ENCODE peak calls at places on chromosomes 4 and X, in nine cellular contexts. One of them, this sample, is unnamed.
A peak's percentile ranks its signal among the peaks of the same experiment; 100 is the strongest.

GRCh38 chr4:101037249-101037648 is 310.1 kb downstream of the PPP3CA start:
- DNase-seq in fibroblast of mammary gland: no peak
- DNase-seq in PC-3: no peak
- DNase-seq in fibroblast of pulmonary artery: peak; percentile 66
- DNase-seq in astrocyte of the spinal cord: no peak
- DNase-seq in astrocyte of the cerebellum: no peak
- DNase-seq in endothelial cell of umbilical vein: peak; percentile 36
- DNase-seq in cardiac muscle cell: no peak
- DNase-seq in Caco-2: no peak
- DNase-seq in this sample: no peak

GRCh38 chr4:122772311-122772710 is 39.8 kb downstream of the BBS12 start:
- DNase-seq in fibroblast of mammary gland: peak; percentile 58
- DNase-seq in PC-3: no peak
- DNase-seq in fibroblast of pulmonary artery: peak; percentile 58
- DNase-seq in astrocyte of the spinal cord: no peak
- DNase-seq in astrocyte of the cerebellum: no peak
- DNase-seq in endothelial cell of umbilical vein: no peak
- DNase-seq in cardiac muscle cell: peak; percentile 39
- DNase-seq in Caco-2: no peak
- DNase-seq in this sample: no peak

GRCh38 chrX:100864967-100865366 is 9.2 kb downstream of the NOX1 start:
- DNase-seq in fibroblast of mammary gland: peak; percentile 64
- DNase-seq in PC-3: peak; percentile 27
- DNase-seq in fibroblast of pulmonary artery: peak; percentile 53
- DNase-seq in astrocyte of the spinal cord: peak; percentile 48
- DNase-seq in astrocyte of the cerebellum: peak; percentile 27
- DNase-seq in endothelial cell of umbilical vein: peak; percentile 69
- DNase-seq in cardiac muscle cell: peak; percentile 34
- DNase-seq in Caco-2: no peak
- DNase-seq in this sample: peak; percentile 13

GRCh38 chrX:83759872-83760271 is 101.1 kb upstream of the CYLC1 start:
- DNase-seq in fibroblast of mammary gland: peak; percentile 23
- DNase-seq in PC-3: peak; percentile 36
- DNase-seq in fibroblast of pulmonary artery: no peak
- DNase-seq in astrocyte of the spinal cord: no peak
- DNase-seq in astrocyte of the cerebellum: no peak
- DNase-seq in endothelial cell of umbilical vein: no peak
- DNase-seq in cardiac muscle cell: no peak
- DNase-seq in Caco-2: no peak
- DNase-seq in this sample: no peak

GRCh38 chr4:145623831-145624230 is 4.6 kb downstream of the MMAA start:
- DNase-seq in fibroblast of mammary gland: peak; percentile 52
- DNase-seq in PC-3: peak; percentile 71
- DNase-seq in fibroblast of pulmonary artery: peak; percentile 37
- DNase-seq in astrocyte of the spinal cord: peak; percentile 16
- DNase-seq in astrocyte of the cerebellum: no peak
- DNase-seq in endothelial cell of umbilical vein: peak; percentile 53
- DNase-seq in cardiac muscle cell: peak; percentile 35
- DNase-seq in Caco-2: no peak
- DNase-seq in this sample: no peak

GRCh38 chrX:71623714-71624113 is 5.4 kb upstream of the CXCR3 start:
- DNase-seq in fibroblast of mammary gland: no peak
- DNase-seq in PC-3: no peak
- DNase-seq in fibroblast of pulmonary artery: no peak
- DNase-seq in astrocyte of the spinal cord: no peak
- DNase-seq in astrocyte of the cerebellum: no peak
- DNase-seq in endothelial cell of umbilical vein: no peak
- DNase-seq in cardiac muscle cell: no peak
- DNase-seq in Caco-2: no peak
- DNase-seq in this sample: no peak

GRCh38 chrX:111444881-111445280 is 32.9 kb upstream of the DCX start:
- DNase-seq in fibroblast of mammary gland: no peak
- DNase-seq in PC-3: no peak
- DNase-seq in fibroblast of pulmonary artery: no peak
- DNase-seq in astrocyte of the spinal cord: no peak
- DNase-seq in astrocyte of the cerebellum: no peak
- DNase-seq in endothelial cell of umbilical vein: no peak
- DNase-seq in cardiac muscle cell: no peak
- DNase-seq in Caco-2: no peak
- DNase-seq in this sample: no peak

GRCh38 chrX:122878269-122878668 is 305.8 kb upstream of the GRIA3 start:
- DNase-seq in fibroblast of mammary gland: no peak
- DNase-seq in PC-3: no peak
- DNase-seq in fibroblast of pulmonary artery: no peak
- DNase-seq in astrocyte of the spinal cord: no peak
- DNase-seq in astrocyte of the cerebellum: no peak
- DNase-seq in endothelial cell of umbilical vein: no peak
- DNase-seq in cardiac muscle cell: no peak
- DNase-seq in Caco-2: no peak
- DNase-seq in this sample: no peak

GRCh38 chrX:18871161-18871880 is 112.6 kb downstream of the PHKA2 start:
- DNase-seq in fibroblast of mammary gland: peak; percentile 13
- DNase-seq in PC-3: no peak
- DNase-seq in fibroblast of pulmonary artery: peak; percentile 44
- DNase-seq in astrocyte of the spinal cord: peak; percentile 14
- DNase-seq in astrocyte of the cerebellum: no peak
- DNase-seq in endothelial cell of umbilical vein: no peak
- DNase-seq in cardiac muscle cell: peak; percentile 50
- DNase-seq in Caco-2: no peak
- DNase-seq in this sample: no peak

GRCh38 chrX:31376408-31376807 is 304.6 kb upstream of the FTHL17 start:
- DNase-seq in fibroblast of mammary gland: no peak
- DNase-seq in PC-3: no peak
- DNase-seq in fibroblast of pulmonary artery: no peak
- DNase-seq in astrocyte of the spinal cord: no peak
- DNase-seq in astrocyte of the cerebellum: no peak
- DNase-seq in endothelial cell of umbilical vein: no peak
- DNase-seq in cardiac muscle cell: no peak
- DNase-seq in Caco-2: no peak
- DNase-seq in this sample: no peak

GRCh38 chr4:173242466-173243250 is 74.0 kb downstream of the GALNT7 start:
- DNase-seq in fibroblast of mammary gland: peak; percentile 19
- DNase-seq in PC-3: no peak
- DNase-seq in fibroblast of pulmonary artery: no peak
- DNase-seq in astrocyte of the spinal cord: no peak
- DNase-seq in astrocyte of the cerebellum: no peak
- DNase-seq in endothelial cell of umbilical vein: no peak
- DNase-seq in cardiac muscle cell: no peak
- DNase-seq in Caco-2: no peak
- DNase-seq in this sample: no peak

GRCh38 chr4:173505924-173506779 is 23.9 kb downstream of the HAND2 start:
- DNase-seq in fibroblast of mammary gland: peak; percentile 70
- DNase-seq in PC-3: peak; percentile 56
- DNase-seq in fibroblast of pulmonary artery: peak; percentile 77
- DNase-seq in astrocyte of the spinal cord: no peak
- DNase-seq in astrocyte of the cerebellum: no peak
- DNase-seq in endothelial cell of umbilical vein: peak; percentile 25
- DNase-seq in cardiac muscle cell: peak; percentile 77
- DNase-seq in Caco-2: peak; percentile 65
- DNase-seq in this sample: no peak

GRCh38 chrX:19303216-19303880 is 40.4 kb upstream of the PDHA1 start:
- DNase-seq in fibroblast of mammary gland: peak; percentile 84
- DNase-seq in PC-3: peak; percentile 42
- DNase-seq in fibroblast of pulmonary artery: peak; percentile 67
- DNase-seq in astrocyte of the spinal cord: peak; percentile 14
- DNase-seq in astrocyte of the cerebellum: no peak
- DNase-seq in endothelial cell of umbilical vein: no peak
- DNase-seq in cardiac muscle cell: peak; percentile 63
- DNase-seq in Caco-2: no peak
- DNase-seq in this sample: peak; percentile 55

GRCh38 chr4:16757080-16757521 is 141.3 kb downstream of the LDB2 start:
- DNase-seq in fibroblast of mammary gland: peak; percentile 40
- DNase-seq in PC-3: peak; percentile 35
- DNase-seq in fibroblast of pulmonary artery: peak; percentile 56
- DNase-seq in astrocyte of the spinal cord: no peak
- DNase-seq in astrocyte of the cerebellum: no peak
- DNase-seq in endothelial cell of umbilical vein: peak; percentile 32
- DNase-seq in cardiac muscle cell: peak; percentile 38
- DNase-seq in Caco-2: no peak
- DNase-seq in this sample: no peak

GRCh38 chr4:126718161-126718560 is 914.6 kb upstream of the INTU start:
- DNase-seq in fibroblast of mammary gland: peak; percentile 34
- DNase-seq in PC-3: no peak
- DNase-seq in fibroblast of pulmonary artery: no peak
- DNase-seq in astrocyte of the spinal cord: no peak
- DNase-seq in astrocyte of the cerebellum: no peak
- DNase-seq in endothelial cell of umbilical vein: no peak
- DNase-seq in cardiac muscle cell: peak; percentile 38
- DNase-seq in Caco-2: no peak
- DNase-seq in this sample: no peak

GRCh38 chr4:133385161-133385954 is 236.3 kb downstream of the PCDH10 start:
- DNase-seq in fibroblast of mammary gland: no peak
- DNase-seq in PC-3: no peak
- DNase-seq in fibroblast of pulmonary artery: no peak
- DNase-seq in astrocyte of the spinal cord: no peak
- DNase-seq in astrocyte of the cerebellum: no peak
- DNase-seq in endothelial cell of umbilical vein: no peak
- DNase-seq in cardiac muscle cell: no peak
- DNase-seq in Caco-2: no peak
- DNase-seq in this sample: no peak

GRCh38 chr4:66837496-66837895 is 707.8 kb downstream of the CENPC start:
- DNase-seq in fibroblast of mammary gland: no peak
- DNase-seq in PC-3: no peak
- DNase-seq in fibroblast of pulmonary artery: no peak
- DNase-seq in astrocyte of the spinal cord: no peak
- DNase-seq in astrocyte of the cerebellum: no peak
- DNase-seq in endothelial cell of umbilical vein: no peak
- DNase-seq in cardiac muscle cell: peak; percentile 1
- DNase-seq in Caco-2: no peak
- DNase-seq in this sample: no peak

DNA sequence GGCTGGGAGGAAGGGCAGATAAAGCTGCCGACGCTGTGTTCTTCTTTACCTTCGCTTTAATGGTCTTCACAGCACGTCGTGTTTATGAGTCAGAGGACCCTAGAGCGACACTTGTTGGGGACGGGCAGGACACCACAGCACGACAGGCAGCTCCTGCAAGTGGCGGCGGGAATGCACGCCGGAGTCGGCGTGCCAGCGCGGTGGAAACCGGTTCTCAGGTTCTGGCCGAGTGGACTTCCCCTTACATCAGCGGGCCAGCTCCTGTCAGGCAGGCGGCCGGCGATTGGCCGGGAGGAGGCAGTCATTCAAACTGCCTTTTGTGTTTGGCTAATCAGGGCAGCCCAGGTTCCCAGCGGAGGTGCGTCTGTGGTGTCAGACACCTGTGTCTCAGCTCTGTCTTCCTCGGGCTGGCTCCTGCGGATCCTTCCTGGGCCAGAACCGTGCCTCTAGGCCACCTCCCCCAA is 150.9 kb downstream of the SHROOM3 start:
- DNase-seq in fibroblast of mammary gland: no peak
- DNase-seq in PC-3: peak; percentile 89
- DNase-seq in fibroblast of pulmonary artery: peak; percentile 23
- DNase-seq in astrocyte of the spinal cord: peak; percentile 45
- DNase-seq in astrocyte of the cerebellum: no peak
- DNase-seq in endothelial cell of umbilical vein: peak; percentile 62
- DNase-seq in cardiac muscle cell: peak; percentile 54
- DNase-seq in Caco-2: peak; percentile 95
- DNase-seq in this sample: no peak
- H3K4me3 ChIP-seq in fibroblast of mammary gland: no peak overlapping the region
- H3K4me3 ChIP-seq in PC-3: peak overlapping the region; percentile 76
- H3K4me3 ChIP-seq in fibroblast of pulmonary artery: peak overlapping the region; percentile 42
- H3K4me3 ChIP-seq in astrocyte of the spinal cord: peak overlapping the region; percentile 39
- H3K4me3 ChIP-seq in astrocyte of the cerebellum: peak overlapping the region; percentile 33
- H3K4me3 ChIP-seq in endothelial cell of umbilical vein: peak overlapping the region; percentile 2
- H3K4me3 ChIP-seq in cardiac muscle cell: peak overlapping the region; percentile 18
- H3K4me3 ChIP-seq in Caco-2: peak overlapping the region; percentile 46
- H3K4me3 ChIP-seq in this sample: peak overlapping the region; percentile 32

GRCh38 chrX:48684134-48684533 is 535 bp downstream of the WAS start:
- DNase-seq in fibroblast of mammary gland: no peak
- DNase-seq in PC-3: no peak
- DNase-seq in fibroblast of pulmonary artery: no peak
- DNase-seq in astrocyte of the spinal cord: no peak
- DNase-seq in astrocyte of the cerebellum: no peak
- DNase-seq in endothelial cell of umbilical vein: no peak
- DNase-seq in cardiac muscle cell: no peak
- DNase-seq in Caco-2: no peak
- DNase-seq in this sample: no peak
- H3K4me3 ChIP-seq in fibroblast of mammary gland: no peak overlapping the region
- H3K4me3 ChIP-seq in PC-3: no peak overlapping the region
- H3K4me3 ChIP-seq in fibroblast of pulmonary artery: no peak overlapping the region
- H3K4me3 ChIP-seq in astrocyte of the spinal cord: no peak overlapping the region
- H3K4me3 ChIP-seq in astrocyte of the cerebellum: no peak overlapping the region
- H3K4me3 ChIP-seq in endothelial cell of umbilical vein: no peak overlapping the region
- H3K4me3 ChIP-seq in cardiac muscle cell: no peak overlapping the region
- H3K4me3 ChIP-seq in Caco-2: no peak overlapping the region
- H3K4me3 ChIP-seq in this sample: no peak overlapping the region

GRCh38 chr4:74930166-74930565 is 2.8 kb upstream of the PARM1 start:
- DNase-seq in fibroblast of mammary gland: no peak
- DNase-seq in PC-3: no peak
- DNase-seq in fibroblast of pulmonary artery: no peak
- DNase-seq in astrocyte of the spinal cord: no peak
- DNase-seq in astrocyte of the cerebellum: no peak
- DNase-seq in endothelial cell of umbilical vein: no peak
- DNase-seq in cardiac muscle cell: no peak
- DNase-seq in Caco-2: no peak
- DNase-seq in this sample: no peak
- H3K4me3 ChIP-seq in fibroblast of mammary gland: no peak overlapping the region
- H3K4me3 ChIP-seq in PC-3: no peak overlapping the region
- H3K4me3 ChIP-seq in fibroblast of pulmonary artery: no peak overlapping the region
- H3K4me3 ChIP-seq in astrocyte of the spinal cord: no peak overlapping the region
- H3K4me3 ChIP-seq in astrocyte of the cerebellum: no peak overlapping the region
- H3K4me3 ChIP-seq in endothelial cell of umbilical vein: no peak overlapping the region
- H3K4me3 ChIP-seq in cardiac muscle cell: no peak overlapping the region
- H3K4me3 ChIP-seq in Caco-2: no peak overlapping the region
- H3K4me3 ChIP-seq in this sample: no peak overlapping the region

GRCh38 chr4:6056976-6057766 is 38.9 kb upstream of the C4orf50 start:
- DNase-seq in fibroblast of mammary gland: no peak
- DNase-seq in PC-3: no peak
- DNase-seq in fibroblast of pulmonary artery: no peak
- DNase-seq in astrocyte of the spinal cord: no peak
- DNase-seq in astrocyte of the cerebellum: no peak
- DNase-seq in endothelial cell of umbilical vein: no peak
- DNase-seq in cardiac muscle cell: no peak
- DNase-seq in Caco-2: no peak
- DNase-seq in this sample: no peak

GRCh38 chr4:6055030-6055429 is 36.8 kb upstream of the C4orf50 start:
- DNase-seq in fibroblast of mammary gland: no peak
- DNase-seq in PC-3: no peak
- DNase-seq in fibroblast of pulmonary artery: no peak
- DNase-seq in astrocyte of the spinal cord: no peak
- DNase-seq in astrocyte of the cerebellum: no peak
- DNase-seq in endothelial cell of umbilical vein: no peak
- DNase-seq in cardiac muscle cell: no peak
- DNase-seq in Caco-2: no peak
- DNase-seq in this sample: no peak

GRCh38 chr4:6054162-6054922 is 36.1 kb upstream of the C4orf50 start:
- DNase-seq in fibroblast of mammary gland: no peak
- DNase-seq in PC-3: no peak
- DNase-seq in fibroblast of pulmonary artery: no peak
- DNase-seq in astrocyte of the spinal cord: no peak
- DNase-seq in astrocyte of the cerebellum: no peak
- DNase-seq in endothelial cell of umbilical vein: no peak
- DNase-seq in cardiac muscle cell: no peak
- DNase-seq in Caco-2: no peak
- DNase-seq in this sample: no peak

GRCh38 chr4:6052679-6053078 is 34.4 kb upstream of the C4orf50 start:
- DNase-seq in fibroblast of mammary gland: no peak
- DNase-seq in PC-3: peak; percentile 13
- DNase-seq in fibroblast of pulmonary artery: no peak
- DNase-seq in astrocyte of the spinal cord: no peak
- DNase-seq in astrocyte of the cerebellum: no peak
- DNase-seq in endothelial cell of umbilical vein: no peak
- DNase-seq in cardiac muscle cell: no peak
- DNase-seq in Caco-2: no peak
- DNase-seq in this sample: no peak

GRCh38 chr4:6055436-6055835 is 37.2 kb upstream of the C4orf50 start:
- DNase-seq in fibroblast of mammary gland: no peak
- DNase-seq in PC-3: no peak
- DNase-seq in fibroblast of pulmonary artery: no peak
- DNase-seq in astrocyte of the spinal cord: no peak
- DNase-seq in astrocyte of the cerebellum: no peak
- DNase-seq in endothelial cell of umbilical vein: no peak
- DNase-seq in cardiac muscle cell: no peak
- DNase-seq in Caco-2: no peak
- DNase-seq in this sample: no peak
- H3K4me3 ChIP-seq in fibroblast of mammary gland: no peak overlapping the region
- H3K4me3 ChIP-seq in PC-3: no peak overlapping the region
- H3K4me3 ChIP-seq in fibroblast of pulmonary artery: no peak overlapping the region
- H3K4me3 ChIP-seq in astrocyte of the spinal cord: no peak overlapping the region
- H3K4me3 ChIP-seq in astrocyte of the cerebellum: no peak overlapping the region
- H3K4me3 ChIP-seq in endothelial cell of umbilical vein: no peak overlapping the region
- H3K4me3 ChIP-seq in cardiac muscle cell: no peak overlapping the region
- H3K4me3 ChIP-seq in Caco-2: no peak overlapping the region
- H3K4me3 ChIP-seq in this sample: no peak overlapping the region